ENCODE peak calls at places on chromosomes 16 and 17, in ten cellular contexts. Q is spleen; L is choroid plexus epithelial cell; Y is CD8-positive, alpha-beta memory T cell; Z is cardiac muscle cell; U is fibroblast of pulmonary artery; K is uterus; S is CD4-positive, CD25-positive, alpha-beta regulatory T cell; X is pancreas; N is thoracic aorta. P is an unnamed sample.

GRCh38 chr17:58324409-58325288 is 3.9 kb downstream of the TSPOAP1 start:
- DNase-seq in Y (no peak), Z (peak; percentile 66), N (no peak), K (peak; percentile 55), U (no peak), S (no peak), L (no peak), Q (peak; percentile 86), X (peak; percentile 58), P (peak; percentile 81)

GRCh38 chr17:63376949-63377348 is 69.2 kb downstream of the CYB561 start:
- DNase-seq in Z (no peak), Q (no peak), K (no peak), L (no peak), X (no peak), N (no peak), U (no peak), Y (no peak), S (no peak), P (no peak)

GRCh38 chr17:62869885-62870580 is 61.9 kb upstream of the MARCHF10 start:
- DNase-seq in K (no peak), L (peak; percentile 89), N (no peak), U (peak; percentile 78), Q (no peak), Z (peak; percentile 80), Y (no peak), S (no peak), X (no peak), P (no peak)

GRCh38 chr17:42342242-42343008 is 45.8 kb downstream of the STAT3 start:
- DNase-seq in Y (no peak), N (no peak), X (no peak), Q (no peak), U (no peak), S (no peak), Z (no peak), L (peak; percentile 85), K (no peak), P (no peak)

GRCh38 chr17:2023692-2024571 is 1.2 kb downstream of the RTN4RL1 start:
- DNase-seq in X (peak; percentile 65), Y (peak; percentile 19), S (peak; percentile 24), K (peak; percentile 54), Q (no peak), N (no peak), U (peak; percentile 64), Z (peak; percentile 77), L (peak; percentile 68), P (no peak)

GRCh38 chr16:57266531-57267268 is 17.8 kb downstream of the PLLP start:
- DNase-seq in Z (peak; percentile 20), L (no peak), Q (no peak), N (no peak), X (peak; percentile 47), U (no peak), K (no peak), Y (no peak), S (peak; percentile 52), P (no peak)

GRCh38 chr17:77425791-77426641 is 285.2 kb downstream of the SEC14L1 start:
- DNase-seq in K (peak; percentile 86), Z (peak; percentile 79), Q (no peak), S (no peak), U (peak; percentile 77), Y (no peak), X (no peak), L (peak; percentile 93), N (no peak), P (peak; percentile 76)

GRCh38 chr17:1720856-1721386 is 3.6 kb upstream of the WDR81 start:
- DNase-seq in U (peak; percentile 71), K (peak; percentile 71), Z (peak; percentile 67), Y (peak; percentile 45), N (no peak), L (peak; percentile 74), S (peak; percentile 72), X (peak; percentile 47), Q (peak; percentile 86), P (no peak)

GRCh38 chr17:44552361-44552760 is 4.9 kb upstream of the FZD2 start:
- DNase-seq in Z (no peak), L (no peak), U (no peak), S (no peak), Q (no peak), N (no peak), K (no peak), X (no peak), Y (no peak), P (no peak)

GRCh38 chr17:42019509-42020404 is at the start of gene NKIRAS2:
- DNase-seq in N (peak; percentile 67), S (peak; percentile 89), Q (peak; percentile 100), U (peak; percentile 90), Z (peak; percentile 94), K (peak; percentile 90), L (peak; percentile 93), X (peak; percentile 93), Y (peak; percentile 92), P (peak; percentile 98)

GRCh38 chr16:2962334-2963073 is 1.6 kb upstream of the KREMEN2 start:
- DNase-seq in L (no peak), Y (no peak), Z (no peak), S (no peak), N (no peak), Q (peak; percentile 74), X (peak; percentile 17), U (no peak), K (no peak), P (no peak)
- H3K4me3 ChIP-seq in L (no peak overlapping the region), Y (no peak overlapping the region), Z (no peak overlapping the region), S (no peak overlapping the region), N (no peak overlapping the region), Q (peak overlapping the region; percentile 47), X (no peak overlapping the region), U (no peak overlapping the region), K (no peak overlapping the region), P (no peak overlapping the region)

DNA sequence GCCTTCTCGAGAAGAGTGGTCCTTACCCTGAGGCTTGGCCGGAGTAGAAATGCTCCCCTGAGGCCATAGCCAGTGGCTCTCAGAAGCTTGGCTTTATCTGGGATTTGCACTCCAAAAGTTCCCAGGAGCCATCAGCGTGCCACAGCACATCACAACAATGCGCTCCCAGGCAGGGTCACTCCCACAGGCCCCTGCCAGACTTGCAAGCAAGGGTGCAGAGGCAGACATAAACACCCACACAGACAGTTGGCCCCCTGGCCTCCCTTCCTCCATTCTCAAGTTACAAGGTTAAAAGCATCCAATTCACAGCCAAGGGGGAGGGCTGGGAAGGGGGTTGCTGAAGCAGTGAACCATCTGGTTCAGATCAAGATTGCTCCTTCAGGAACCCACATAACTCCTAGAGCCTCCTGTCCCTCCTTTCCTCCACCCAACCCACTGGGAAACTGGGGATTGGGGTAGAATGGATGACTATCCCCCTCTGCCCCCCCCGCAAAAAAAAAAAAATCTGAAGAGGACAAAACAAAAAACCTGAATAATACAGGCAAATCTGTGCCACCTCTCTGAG is 1.8 kb downstream of the ST3GAL2 start:
- DNase-seq in X (no peak), L (peak; percentile 91), Q (no peak), Z (peak; percentile 94), U (peak; percentile 95), K (peak; percentile 56), Y (no peak), S (no peak), N (no peak), P (peak; percentile 17)
- H3K4me3 ChIP-seq in X (no peak overlapping the region), L (peak overlapping the region; percentile 77), Q (peak overlapping the region; percentile 82), Z (peak overlapping the region; percentile 83), U (peak overlapping the region; percentile 94), K (no peak overlapping the region), Y (peak overlapping the region; percentile 74), S (peak overlapping the region; percentile 89), N (peak overlapping the region; percentile 75), P (no peak overlapping the region)

GRCh38 chr17:53896047-53896446 is 73.3 kb downstream of the KIF2B start:
- DNase-seq in Y (no peak), L (no peak), U (no peak), N (no peak), S (no peak), Z (peak; percentile 1), Q (no peak), K (no peak), X (no peak), P (no peak)

DNA sequence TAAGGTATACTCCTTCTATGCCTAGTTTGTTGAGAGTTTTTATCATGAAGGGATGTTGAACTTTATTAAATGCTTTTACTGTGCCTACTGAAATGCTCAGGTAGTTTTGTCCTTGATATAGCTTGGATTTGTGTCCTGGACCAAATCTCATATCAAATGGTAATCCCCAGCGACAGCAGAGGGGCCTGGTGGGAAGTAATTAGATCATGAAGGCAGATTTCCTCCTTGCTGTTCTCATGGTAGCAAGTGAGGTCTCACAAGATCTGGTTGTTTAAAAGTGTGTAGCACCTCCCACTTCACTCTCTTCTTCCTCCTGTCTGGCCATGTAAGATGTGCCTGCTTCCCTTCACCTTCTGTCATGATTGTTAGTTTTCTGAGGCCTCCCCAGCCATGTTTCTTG is 78.2 kb downstream of the KIF2B start:
- DNase-seq in Q (no peak), Y (no peak), X (no peak), Z (no peak), N (no peak), U (no peak), S (no peak), L (no peak), K (no peak), P (no peak)
- H3K4me3 ChIP-seq in Q (no peak overlapping the region), Y (no peak overlapping the region), X (no peak overlapping the region), Z (no peak overlapping the region), N (no peak overlapping the region), U (no peak overlapping the region), S (no peak overlapping the region), L (no peak overlapping the region), K (no peak overlapping the region), P (no peak overlapping the region)

GRCh38 chr16:51153275-51153991 is 2.4 kb upstream of the SALL1 start:
- DNase-seq in S (no peak), L (no peak), X (no peak), Z (no peak), K (peak; percentile 34), N (no peak), U (no peak), Y (no peak), Q (no peak), P (no peak)

GRCh38 chr16:51151435-51151950 is 423 bp upstream of the SALL1 start:
- DNase-seq in N (no peak), Y (no peak), U (peak; percentile 79), L (peak; percentile 51), Q (no peak), X (no peak), Z (peak; percentile 89), K (peak; percentile 84), S (no peak), P (peak; percentile 65)

GRCh38 chr16:51150894-51151320 is at the start of gene SALL1:
- DNase-seq in S (no peak), Z (peak; percentile 23), Y (no peak), K (peak; percentile 43), L (no peak), N (no peak), U (peak; percentile 14), Q (no peak), X (no peak), P (no peak)

GRCh38 chr16:51152691-51153261 is 1.7 kb upstream of the SALL1 start:
- DNase-seq in Z (no peak), Q (no peak), U (peak; percentile 21), N (no peak), K (peak; percentile 37), S (no peak), L (no peak), X (no peak), Y (no peak), P (no peak)

DNA sequence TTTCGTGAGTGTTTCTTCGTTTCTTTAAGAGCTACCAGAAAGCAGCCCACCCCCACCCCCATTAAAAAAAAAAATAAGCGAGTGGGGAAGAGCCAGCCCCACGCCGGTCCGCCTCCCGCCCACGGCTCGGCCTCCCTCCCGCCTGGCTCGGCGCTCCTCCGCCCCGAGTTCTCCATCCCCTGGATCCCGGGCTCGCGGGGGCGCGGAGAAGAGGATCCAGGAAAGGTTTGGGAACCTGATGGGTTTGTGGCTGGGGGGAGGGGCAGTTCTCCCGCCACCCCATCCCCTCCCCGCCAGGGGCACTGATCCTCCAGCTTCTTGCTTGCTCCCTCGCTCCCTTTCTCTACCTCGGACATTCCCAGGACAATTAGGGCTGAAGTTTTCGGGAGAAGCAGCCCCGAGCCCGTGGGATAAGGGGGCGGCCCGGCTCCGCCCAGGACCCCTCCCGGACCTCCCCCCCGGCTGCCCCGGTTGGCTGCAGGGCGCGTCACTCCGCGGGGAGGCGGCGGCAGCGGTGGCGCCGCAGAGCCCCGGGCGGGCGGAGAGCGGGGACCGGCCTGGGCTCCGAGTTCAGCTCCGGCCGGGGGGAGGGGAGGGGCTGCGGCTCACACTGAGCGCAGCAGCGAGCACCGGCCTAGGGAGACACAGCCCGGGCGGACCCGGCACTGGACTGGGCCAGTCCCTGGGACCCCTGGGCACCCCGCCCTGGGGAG is 1.0 kb upstream of the SALL1 start:
- DNase-seq in S (no peak), N (no peak), K (peak; percentile 94), X (peak; percentile 28), Z (peak; percentile 89), U (peak; percentile 79), Q (no peak), Y (no peak), L (peak; percentile 28), P (peak; percentile 79)
- H3K4me3 ChIP-seq in S (no peak overlapping the region), N (peak overlapping the region; percentile 68), K (peak overlapping the region; percentile 69), X (peak overlapping the region; percentile 46), Z (peak overlapping the region; percentile 68), U (peak overlapping the region; percentile 67), Q (peak overlapping the region; percentile 26), Y (no peak overlapping the region), L (peak overlapping the region; percentile 47), P (peak overlapping the region; percentile 51)